ENCODE peak calls at places on chromosomes 16 and 17, in seven cellular contexts. P is K562, W is Calu3, V is cardiac fibroblast, D is left ventricle myocardium inferior, X is H9, K is fibroblast of villous mesenchyme. R is an unnamed sample.

GRCh38 chr17:49227436-49228261 is 2.9 kb downstream of the PHOSPHO1 start:
- DNase-seq in P (peak), W (peak), V (peak), D (peak), X (peak), K (peak), R (peak)

GRCh38 chr16:73176577-73177013 is 128.7 kb upstream of the ZFHX3 start:
- DNase-seq in P (no peak), W (peak), V (peak), D (no peak), X (no peak), K (peak), R (no peak)

GRCh38 chr17:41785876-41786226 is 660 bp downstream of the JUP start:
- DNase-seq in P (peak), W (peak), V (peak), D (no peak), X (peak), K (no peak), R (peak)

GRCh38 chr16:70380205-70380918 is 33.7 kb downstream of the DDX19A start:
- DNase-seq in P (no peak), W (peak), V (peak), D (peak), X (peak), K (peak), R (peak)

GRCh38 chr17:7634384-7634783 is 4.4 kb downstream of the SHBG start:
- DNase-seq in P (peak), W (peak), V (peak), D (peak), X (peak), K (peak), R (no peak)

GRCh38 chr17:79188048-79188447 is 113.4 kb downstream of the ENGASE start:
- DNase-seq in P (peak), W (peak), V (peak), D (no peak), X (peak), K (no peak), R (no peak)

GRCh38 chr16:4316732-4317461 is 1.0 kb downstream of the GLIS2 start:
- DNase-seq in P (no peak), W (peak), V (peak), D (peak), X (no peak), K (no peak), R (peak)

GRCh38 chr17:75806822-75807500 is 22.4 kb downstream of the UNK start:
- DNase-seq in P (no peak), W (no peak), V (no peak), D (peak), X (no peak), K (no peak), R (peak)

GRCh38 chr17:73911726-73912359 is 267.6 kb upstream of the SDK2 start:
- DNase-seq in P (no peak), W (no peak), V (no peak), D (no peak), X (no peak), K (no peak), R (no peak)

GRCh38 chr17:10754109-10754508 is 24.3 kb upstream of the TMEM220 start:
- DNase-seq in P (peak), W (peak), V (peak), D (no peak), X (peak), K (peak), R (peak)
- TF ChIP-seq CTCF in P (peak), W (peak), V (peak), D (peak), X (peak), K (peak), R (no peak)

DNA sequence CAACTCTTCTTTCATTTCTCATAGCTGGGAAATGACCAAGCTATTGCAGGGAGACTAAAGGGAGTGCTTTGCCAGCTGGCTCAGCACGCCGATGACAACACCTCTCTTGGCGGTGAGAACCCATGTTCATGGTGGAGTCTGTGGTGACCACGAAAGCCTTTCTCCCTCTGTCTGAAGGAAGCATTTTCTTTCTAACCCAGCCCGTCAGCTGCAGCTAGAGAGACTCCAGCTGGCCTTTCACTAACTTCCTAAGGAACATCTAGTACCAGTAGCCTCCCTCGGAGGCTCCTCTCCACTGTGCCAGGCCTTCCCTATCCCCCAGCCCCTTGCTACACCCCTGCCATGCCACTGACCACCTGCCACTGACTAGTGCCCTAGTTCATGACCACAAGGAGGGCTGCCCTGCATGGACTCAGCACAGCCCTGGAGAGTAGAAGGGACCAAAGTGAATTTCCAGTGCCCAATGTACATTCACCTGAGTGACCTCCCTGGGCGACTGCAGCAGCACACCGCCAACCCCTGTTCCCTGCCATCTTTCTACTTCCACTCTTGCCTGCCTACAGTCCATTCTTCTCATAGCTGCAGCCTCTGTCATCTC is 81.3 kb downstream of the CBLN1 start:
- DNase-seq in P (no peak), W (no peak), V (no peak), D (peak), X (no peak), K (no peak), R (no peak)
- TF ChIP-seq CTCF in P (no peak), W (no peak), V (no peak), D (no peak), X (no peak), K (no peak), R (no peak)

DNA sequence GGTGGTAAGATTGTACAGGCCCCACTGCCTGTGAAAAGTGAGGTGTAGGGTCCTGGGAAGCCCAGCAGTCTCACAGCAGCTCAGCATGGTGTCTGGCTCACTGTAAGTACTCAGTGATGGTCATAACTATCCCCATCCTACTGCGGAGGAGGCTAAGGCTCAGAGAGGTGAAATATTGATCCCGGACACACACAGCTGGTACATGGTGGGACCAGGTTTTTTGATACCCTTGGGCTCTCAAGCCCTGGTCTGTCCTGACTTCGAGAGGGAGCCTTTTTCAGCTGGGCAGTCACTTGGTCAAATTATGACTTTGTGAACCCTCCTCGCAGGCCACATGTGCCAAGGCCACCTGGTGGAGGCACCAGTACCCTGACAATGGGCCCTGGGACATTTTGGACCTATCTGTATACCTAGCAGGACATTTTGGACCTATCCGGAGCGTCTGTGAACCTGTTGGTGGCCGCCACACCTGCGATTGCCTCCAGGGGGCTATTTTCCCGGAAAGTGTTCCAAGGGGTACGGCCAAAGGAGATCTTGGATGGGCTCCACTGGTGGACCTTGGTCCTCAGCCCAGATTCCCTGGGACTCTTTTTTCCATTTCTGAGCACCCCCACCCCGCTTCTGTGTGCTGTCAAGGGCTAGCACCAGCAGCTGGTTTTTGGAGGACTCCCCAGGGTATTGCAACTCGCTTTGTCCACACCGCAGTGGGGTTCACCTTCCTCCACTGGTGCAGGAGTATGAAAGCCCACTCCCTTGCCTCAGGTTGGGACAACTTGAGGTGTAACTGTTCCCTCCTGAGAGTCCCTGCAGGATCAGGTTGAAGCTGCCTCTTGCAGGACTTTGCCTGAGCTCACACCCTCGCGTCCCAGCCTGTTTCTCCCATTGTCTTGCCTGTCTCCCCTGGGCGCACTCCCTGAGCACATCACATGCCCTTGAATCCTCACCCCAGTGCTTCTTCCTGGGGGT is 83.6 kb upstream of the NKD1 start:
- DNase-seq in P (no peak), W (no peak), V (no peak), D (no peak), X (no peak), K (no peak), R (no peak)
- TF ChIP-seq CTCF in P (peak), W (peak), V (peak), D (no peak), X (peak), K (no peak), R (no peak)

GRCh38 chr17:35242158-35242804 is 591 bp upstream of the SLFN5 start:
- DNase-seq in P (peak), W (peak), V (peak), D (peak), X (peak), K (no peak), R (peak)
- TF ChIP-seq CTCF in P (peak), W (peak), V (peak), D (peak), X (peak), K (peak), R (peak)

GRCh38 chr17:18018411-18018921 is 20.5 kb downstream of the ATPAF2 start:
- DNase-seq in P (no peak), W (no peak), V (no peak), D (no peak), X (no peak), K (no peak), R (no peak)
- TF ChIP-seq CTCF in P (no peak), W (no peak), V (no peak), D (no peak), X (no peak), K (no peak), R (no peak)

DNA sequence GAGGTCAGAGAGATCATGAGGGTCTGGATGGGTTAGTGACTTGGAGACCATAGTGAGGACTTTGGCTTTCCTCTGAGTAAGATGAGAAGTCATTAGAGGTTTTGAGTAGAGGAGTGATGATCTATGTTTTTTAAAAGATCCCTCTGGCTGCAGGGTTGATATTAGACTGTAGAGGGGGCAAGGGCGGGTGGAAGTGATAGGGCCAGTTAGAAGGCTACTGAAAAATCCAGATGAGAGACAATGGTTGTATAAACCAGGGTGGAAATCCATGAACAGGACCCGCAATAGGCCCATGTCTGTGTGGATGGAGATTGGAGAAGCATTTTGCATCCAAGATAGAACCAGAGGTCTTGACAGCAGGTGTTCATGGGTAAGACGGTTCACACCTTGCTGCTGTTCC is 9.8 kb downstream of the ITGAL start:
- DNase-seq in P (peak), W (peak), V (no peak), D (no peak), X (no peak), K (no peak), R (no peak)
- TF ChIP-seq CTCF in P (peak), W (no peak), V (peak), D (no peak), X (peak), K (peak), R (no peak)

GRCh38 chr16:89808453-89808939 is 8.0 kb downstream of the FANCA start:
- DNase-seq in P (no peak), W (no peak), V (no peak), D (no peak), X (no peak), K (no peak), R (no peak)
- TF ChIP-seq CTCF in P (no peak), W (no peak), V (no peak), D (no peak), X (no peak), K (no peak), R (no peak)

DNA sequence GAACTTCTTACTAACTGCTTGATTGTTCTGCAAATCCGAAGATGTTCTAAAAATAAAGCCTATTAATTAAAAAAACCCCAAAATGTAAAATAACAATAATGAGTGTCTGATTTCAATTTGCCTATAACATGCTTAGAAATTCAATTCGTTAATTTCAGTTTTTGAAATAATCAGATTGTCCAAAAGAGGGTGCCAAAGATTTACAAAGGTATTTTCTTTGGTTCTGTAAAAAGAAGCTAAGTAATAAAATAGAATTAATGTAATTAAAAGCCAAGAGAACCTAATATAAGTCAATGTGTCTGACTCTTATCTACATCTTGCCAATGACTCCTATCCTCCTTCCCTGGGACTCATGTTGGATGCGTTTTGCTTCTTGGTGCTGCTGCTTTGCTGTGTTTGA is 75.0 kb upstream of the CPHXL start:
- DNase-seq in P (no peak), W (no peak), V (no peak), D (no peak), X (no peak), K (no peak), R (no peak)
- TF ChIP-seq CTCF in P (no peak), W (no peak), V (no peak), D (no peak), X (peak), K (no peak), R (peak)

GRCh38 chr17:80252871-80253270 is 7.8 kb upstream of the RNF213 start:
- DNase-seq in P (peak), W (peak), V (no peak), D (peak), X (peak), K (no peak), R (peak)
- TF ChIP-seq CTCF in P (no peak), W (peak), V (peak), D (peak), X (peak), K (peak), R (peak)

R was measured in pancreas.